ENCODE peak calls at places on chromosomes 6 and 20, in five cellular contexts. One of them, this sample, is unnamed.

GRCh38 chr20:38827770-38828281 is 22.3 kb downstream of the PPP1R16B start:
- DNase-seq in neural progenitor cell: no peak
- DNase-seq in kidney: no peak
- DNase-seq in brain microvascular endothelial cell: no peak
- DNase-seq in mesothelial cell of epicardium: no peak
- DNase-seq in this sample: peak; percentile 4

GRCh38 chr20:48668451-48668946 is 159.3 kb downstream of the PREX1 start:
- DNase-seq in neural progenitor cell: no peak
- DNase-seq in kidney: peak; percentile 94
- DNase-seq in brain microvascular endothelial cell: no peak
- DNase-seq in mesothelial cell of epicardium: peak; percentile 48
- DNase-seq in this sample: no peak

GRCh38 chr20:44491635-44492395 is 16.1 kb downstream of the TTPAL start:
- DNase-seq in neural progenitor cell: no peak
- DNase-seq in kidney: no peak
- DNase-seq in brain microvascular endothelial cell: peak; percentile 67
- DNase-seq in mesothelial cell of epicardium: no peak
- DNase-seq in this sample: no peak

GRCh38 chr6:113856571-113857564 is at the start of gene MARCKS:
- DNase-seq in neural progenitor cell: peak; percentile 92
- DNase-seq in kidney: peak; percentile 92
- DNase-seq in brain microvascular endothelial cell: peak; percentile 89
- DNase-seq in mesothelial cell of epicardium: peak; percentile 84
- DNase-seq in this sample: peak; percentile 84

GRCh38 chr6:134451529-134451928 is 133.6 kb upstream of the SGK1 start:
- DNase-seq in neural progenitor cell: no peak
- DNase-seq in kidney: no peak
- DNase-seq in brain microvascular endothelial cell: no peak
- DNase-seq in mesothelial cell of epicardium: no peak
- DNase-seq in this sample: no peak

GRCh38 chr6:138795809-138796469 is at the start of gene ECT2L:
- DNase-seq in neural progenitor cell: peak; percentile 81
- DNase-seq in kidney: peak; percentile 91
- DNase-seq in brain microvascular endothelial cell: peak; percentile 49
- DNase-seq in mesothelial cell of epicardium: peak; percentile 67
- DNase-seq in this sample: no peak

GRCh38 chr20:10705801-10706459 is 32.1 kb upstream of the JAG1 start:
- DNase-seq in neural progenitor cell: no peak
- DNase-seq in kidney: no peak
- DNase-seq in brain microvascular endothelial cell: no peak
- DNase-seq in mesothelial cell of epicardium: no peak
- DNase-seq in this sample: peak; percentile 93

GRCh38 chr6:147126618-147127022 is 77.6 kb upstream of the STXBP5 start:
- DNase-seq in neural progenitor cell: peak; percentile 12
- DNase-seq in kidney: no peak
- DNase-seq in brain microvascular endothelial cell: peak; percentile 78
- DNase-seq in mesothelial cell of epicardium: no peak
- DNase-seq in this sample: no peak

GRCh38 chr20:19806806-19807691 is 49.0 kb downstream of the RIN2 start:
- DNase-seq in neural progenitor cell: no peak
- DNase-seq in kidney: no peak
- DNase-seq in brain microvascular endothelial cell: no peak
- DNase-seq in mesothelial cell of epicardium: no peak
- DNase-seq in this sample: peak; percentile 87

DNA sequence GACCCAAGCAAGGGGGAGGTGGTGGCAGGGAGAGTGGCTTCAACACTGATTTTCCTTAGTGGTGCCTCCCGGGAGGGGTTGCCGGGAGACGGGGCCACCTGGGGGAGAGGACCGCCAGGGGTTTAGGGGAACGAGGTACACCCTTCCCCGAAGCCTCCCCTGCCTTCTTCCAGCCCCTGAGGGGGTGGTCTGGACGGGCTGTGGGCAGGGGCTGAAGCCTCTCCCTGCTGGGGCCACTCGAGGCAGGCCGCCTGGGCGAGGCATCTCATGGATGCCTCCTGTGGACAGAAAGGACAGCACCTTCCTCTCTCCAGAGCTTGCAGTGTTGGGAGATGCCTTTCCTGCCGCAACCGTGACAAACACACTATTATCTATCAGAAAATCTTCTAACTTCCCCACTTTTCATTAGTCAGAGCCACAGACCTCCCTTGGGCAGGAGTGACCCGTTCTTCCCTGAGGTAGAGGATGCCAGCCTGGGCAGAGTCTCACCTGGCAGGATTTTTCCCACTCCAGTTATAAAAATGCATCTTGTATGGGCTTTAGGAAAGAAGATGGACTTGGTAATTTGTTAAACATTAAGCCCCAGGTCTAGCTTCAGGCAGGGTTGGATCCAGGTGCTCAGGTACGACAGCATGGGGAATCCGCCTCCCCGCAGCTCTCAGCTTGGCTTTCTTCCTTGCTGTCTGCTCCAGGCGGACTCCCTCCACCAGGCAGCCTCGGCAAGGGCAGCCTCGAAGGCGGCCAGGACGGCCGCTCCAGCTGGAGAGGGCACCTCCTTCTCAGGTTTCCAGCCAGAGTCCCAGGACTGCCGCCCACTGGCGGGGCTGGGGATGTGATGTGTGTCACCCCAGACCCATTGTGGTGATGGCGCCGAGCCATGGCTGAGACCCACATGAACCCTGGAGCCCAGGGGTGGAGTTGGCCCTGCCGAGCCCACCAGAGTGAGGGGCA is 11.0 kb downstream of the HRH3 start:
- DNase-seq in neural progenitor cell: peak; percentile 73
- DNase-seq in kidney: peak; percentile 71
- DNase-seq in brain microvascular endothelial cell: no peak
- DNase-seq in mesothelial cell of epicardium: no peak
- DNase-seq in this sample: peak; percentile 42
- TF ChIP-seq CTCF in neural progenitor cell: peak; percentile 39
- TF ChIP-seq CTCF in kidney: no peak
- TF ChIP-seq CTCF in brain microvascular endothelial cell: peak; percentile 14
- TF ChIP-seq CTCF in mesothelial cell of epicardium: no peak
- TF ChIP-seq CTCF in this sample: peak; percentile 9

GRCh38 chr6:33209856-33210255 is 1.6 kb downstream of the RING1 start:
- DNase-seq in neural progenitor cell: no peak
- DNase-seq in kidney: no peak
- DNase-seq in brain microvascular endothelial cell: no peak
- DNase-seq in mesothelial cell of epicardium: no peak
- DNase-seq in this sample: no peak

GRCh38 chr6:33207569-33208088 is 671 bp upstream of the RING1 start:
- DNase-seq in neural progenitor cell: peak; percentile 74
- DNase-seq in kidney: peak; percentile 86
- DNase-seq in brain microvascular endothelial cell: peak; percentile 48
- DNase-seq in mesothelial cell of epicardium: peak; percentile 71
- DNase-seq in this sample: peak; percentile 34

GRCh38 chr6:33206864-33207568 is 1.3 kb upstream of the RING1 start:
- DNase-seq in neural progenitor cell: peak; percentile 92
- DNase-seq in kidney: peak; percentile 80
- DNase-seq in brain microvascular endothelial cell: peak; percentile 68
- DNase-seq in mesothelial cell of epicardium: no peak
- DNase-seq in this sample: no peak

GRCh38 chr6:33206027-33206863 is 1.8 kb downstream of the HSD17B8 start:
- DNase-seq in neural progenitor cell: no peak
- DNase-seq in kidney: no peak
- DNase-seq in brain microvascular endothelial cell: no peak
- DNase-seq in mesothelial cell of epicardium: no peak
- DNase-seq in this sample: no peak

GRCh38 chr6:33208089-33208967 is at the start of gene RING1:
- DNase-seq in neural progenitor cell: peak; percentile 91
- DNase-seq in kidney: peak; percentile 97
- DNase-seq in brain microvascular endothelial cell: peak; percentile 61
- DNase-seq in mesothelial cell of epicardium: peak; percentile 85
- DNase-seq in this sample: peak; percentile 52
- TF ChIP-seq CTCF in neural progenitor cell: no peak
- TF ChIP-seq CTCF in kidney: peak; percentile 4
- TF ChIP-seq CTCF in brain microvascular endothelial cell: no peak
- TF ChIP-seq CTCF in mesothelial cell of epicardium: no peak
- TF ChIP-seq CTCF in this sample: no peak

GRCh38 chr20:577167-577791 is 32.8 kb downstream of the TCF15 start:
- DNase-seq in neural progenitor cell: peak; percentile 58
- DNase-seq in kidney: no peak
- DNase-seq in brain microvascular endothelial cell: no peak
- DNase-seq in mesothelial cell of epicardium: no peak
- DNase-seq in this sample: peak; percentile 28
- TF ChIP-seq CTCF in neural progenitor cell: peak; percentile 53
- TF ChIP-seq CTCF in kidney: no peak
- TF ChIP-seq CTCF in brain microvascular endothelial cell: peak; percentile 63
- TF ChIP-seq CTCF in mesothelial cell of epicardium: peak; percentile 18
- TF ChIP-seq CTCF in this sample: no peak

GRCh38 chr20:47479506-47479905 is 22.2 kb upstream of the NCOA3 start:
- DNase-seq in neural progenitor cell: no peak
- DNase-seq in kidney: no peak
- DNase-seq in brain microvascular endothelial cell: no peak
- DNase-seq in mesothelial cell of epicardium: no peak
- DNase-seq in this sample: no peak

GRCh38 chr20:47481330-47482216 is 20.1 kb upstream of the NCOA3 start:
- DNase-seq in neural progenitor cell: no peak
- DNase-seq in kidney: no peak
- DNase-seq in brain microvascular endothelial cell: no peak
- DNase-seq in mesothelial cell of epicardium: no peak
- DNase-seq in this sample: no peak

GRCh38 chr20:47480705-47481104 is 21.0 kb upstream of the NCOA3 start:
- DNase-seq in neural progenitor cell: no peak
- DNase-seq in kidney: no peak
- DNase-seq in brain microvascular endothelial cell: no peak
- DNase-seq in mesothelial cell of epicardium: no peak
- DNase-seq in this sample: no peak

GRCh38 chr20:47479093-47479492 is 22.6 kb upstream of the NCOA3 start:
- DNase-seq in neural progenitor cell: no peak
- DNase-seq in kidney: no peak
- DNase-seq in brain microvascular endothelial cell: no peak
- DNase-seq in mesothelial cell of epicardium: no peak
- DNase-seq in this sample: no peak

GRCh38 chr20:47480239-47480638 is 21.4 kb upstream of the NCOA3 start:
- DNase-seq in neural progenitor cell: no peak
- DNase-seq in kidney: no peak
- DNase-seq in brain microvascular endothelial cell: no peak
- DNase-seq in mesothelial cell of epicardium: no peak
- DNase-seq in this sample: no peak
- TF ChIP-seq CTCF in neural progenitor cell: no peak
- TF ChIP-seq CTCF in kidney: no peak
- TF ChIP-seq CTCF in brain microvascular endothelial cell: no peak
- TF ChIP-seq CTCF in mesothelial cell of epicardium: no peak
- TF ChIP-seq CTCF in this sample: no peak